ENCODE peak calls at places on chromosomes 1 and 21, in eight cellular contexts. I, A, R, K, E, P, C and N are unnamed samples.

GRCh38 chr1:27349784-27350672 is 8.2 kb downstream of the SYTL1 start:
- DNase-seq in K (peak; percentile 60), C (peak; percentile 76), E (no peak), P (no peak), R (peak; percentile 81), A (peak; percentile 83), I (no peak), N (no peak)

GRCh38 chr21:26747216-26747615 is 98.0 kb downstream of the ADAMTS1 start:
- DNase-seq in I (no peak), A (no peak), E (no peak), K (no peak), P (no peak), C (no peak), R (no peak), N (no peak)

GRCh38 chr1:84973493-84974334 is 23.2 kb downstream of the MCOLN2 start:
- DNase-seq in A (peak; percentile 17), K (peak; percentile 38), I (peak; percentile 4), C (peak; percentile 22), E (peak; percentile 14), R (no peak), P (no peak), N (no peak)

GRCh38 chr1:216553766-216554165 is 130.5 kb upstream of the USH2A start:
- DNase-seq in E (no peak), A (no peak), I (no peak), C (no peak), K (no peak), R (no peak), P (no peak), N (no peak)

GRCh38 chr1:53068314-53069084 is 6.5 kb downstream of the PODN start:
- DNase-seq in A (no peak), R (no peak), I (no peak), K (no peak), C (no peak), P (no peak), E (no peak), N (no peak)

GRCh38 chr1:94024109-94024792 is 96.7 kb downstream of the ABCA4 start:
- DNase-seq in C (no peak), K (no peak), I (no peak), A (no peak), P (no peak), E (no peak), R (no peak), N (no peak)

GRCh38 chr1:38197566-38197965 is 151.0 kb upstream of the POU3F1 start:
- DNase-seq in C (no peak), I (no peak), E (no peak), P (no peak), K (no peak), R (peak; percentile 55), A (no peak), N (no peak)

GRCh38 chr1:69911301-69911801 is 294.0 kb downstream of the LRRC40 start:
- DNase-seq in C (peak; percentile 84), R (no peak), K (peak; percentile 86), P (peak; percentile 91), A (peak; percentile 2), I (no peak), E (no peak), N (no peak)

GRCh38 chr1:184945678-184946412 is 28.5 kb downstream of the NIBAN1 start:
- DNase-seq in R (no peak), I (no peak), P (peak; percentile 55), E (no peak), K (peak; percentile 86), C (no peak), A (no peak), N (no peak)

GRCh38 chr1:10514490-10515235 is 39.9 kb downstream of the PEX14 start:
- DNase-seq in A (peak; percentile 62), P (peak; percentile 5), C (peak; percentile 63), E (peak; percentile 33), K (peak; percentile 51), R (peak; percentile 76), I (no peak), N (peak; percentile 20)

GRCh38 chr1:167219194-167219593 is 1.5 kb upstream of the POU2F1 start:
- DNase-seq in I (no peak), E (no peak), K (no peak), C (no peak), R (peak; percentile 32), P (no peak), A (no peak), N (no peak)

GRCh38 chr21:42533963-42534355 is 20.3 kb downstream of the SLC37A1 start:
- DNase-seq in R (no peak), C (no peak), P (no peak), K (no peak), A (no peak), I (no peak), E (no peak), N (no peak)

GRCh38 chr1:48596036-48596435 is 124.0 kb upstream of the SPATA6 start:
- DNase-seq in E (no peak), C (no peak), K (no peak), I (no peak), R (no peak), P (no peak), A (peak; percentile 3), N (no peak)

GRCh38 chr1:211210052-211210451 is 49.1 kb upstream of the RCOR3 start:
- DNase-seq in P (no peak), R (no peak), K (no peak), A (no peak), E (no peak), I (no peak), C (no peak), N (no peak)

GRCh38 chr1:22978299-22978698 is 5.6 kb upstream of the LACTBL1 start:
- DNase-seq in A (peak; percentile 49), I (no peak), R (no peak), K (peak; percentile 51), P (no peak), E (no peak), C (peak; percentile 73), N (peak; percentile 46)

GRCh38 chr1:26529655-26530539 is at the start of gene RPS6KA1:
- DNase-seq in I (peak; percentile 55), R (peak; percentile 63), K (peak; percentile 15), A (peak; percentile 76), C (peak; percentile 64), E (peak; percentile 59), P (peak; percentile 21), N (peak; percentile 55)

GRCh38 chr1:36199934-36200741 is 24.1 kb upstream of the THRAP3 start:
- DNase-seq in I (no peak), P (no peak), R (no peak), A (no peak), E (no peak), K (peak; percentile 47), C (peak; percentile 71), N (peak; percentile 61)

GRCh38 chr1:245118066-245118465 is 36.7 kb upstream of the KIF26B start:
- DNase-seq in R (no peak), K (no peak), C (no peak), I (no peak), P (no peak), A (no peak), E (no peak), N (no peak)